ENCODE peak calls at places on chromosome 13, in seven cellular contexts. E is stomach; Q is IMR-90; A is CD8-positive, alpha-beta T cell; T is fibroblast of mammary gland; W is HFF-Myc; D is upper lobe of left lung. Z is an unnamed sample.

GRCh38 chr13:80012281-80012680 is 328.6 kb downstream of the SPRY2 start:
- DNase-seq in E (no peak), Q (no peak), A (no peak), T (peak; percentile 55), W (no peak), D (no peak), Z (no peak)

GRCh38 chr13:89239361-89240127 is 1568.4 kb downstream of the SLITRK5 start:
- DNase-seq in E (no peak), Q (no peak), A (no peak), T (no peak), W (no peak), D (no peak), Z (peak; percentile 6)

GRCh38 chr13:113806526-113806925 is 47.5 kb downstream of the TMEM255B start:
- DNase-seq in E (no peak), Q (no peak), A (no peak), T (no peak), W (no peak), D (no peak), Z (no peak)

GRCh38 chr13:49701481-49701880 is 10.2 kb upstream of the EBPL start:
- DNase-seq in E (no peak), Q (no peak), A (no peak), T (no peak), W (no peak), D (no peak), Z (no peak)

GRCh38 chr13:93309886-93310520 is 83.4 kb downstream of the GPC6 start:
- DNase-seq in E (no peak), Q (peak; percentile 51), A (no peak), T (peak; percentile 89), W (peak; percentile 26), D (no peak), Z (peak; percentile 96)

GRCh38 chr13:107865643-107866006 is 349.7 kb downstream of the LIG4 start:
- DNase-seq in E (no peak), Q (peak; percentile 50), A (no peak), T (no peak), W (no peak), D (no peak), Z (peak; percentile 51)

GRCh38 chr13:112703935-112704633 is 14.2 kb downstream of the ATP11A start:
- DNase-seq in E (no peak), Q (no peak), A (no peak), T (no peak), W (no peak), D (peak; percentile 36), Z (no peak)

GRCh38 chr13:44180876-44181536 is 192.6 kb upstream of the SERP2 start:
- DNase-seq in E (no peak), Q (no peak), A (no peak), T (no peak), W (no peak), D (no peak), Z (no peak)

GRCh38 chr13:108266316-108266936 is 3.1 kb upstream of the TNFSF13B start:
- DNase-seq in E (no peak), Q (no peak), A (no peak), T (no peak), W (no peak), D (no peak), Z (no peak)

GRCh38 chr13:93108111-93108581 is 118.5 kb upstream of the GPC6 start:
- DNase-seq in E (no peak), Q (no peak), A (no peak), T (no peak), W (no peak), D (no peak), Z (peak; percentile 19)

GRCh38 chr13:102878491-102878890 is 32.7 kb downstream of the ERCC5 start:
- DNase-seq in E (no peak), Q (peak; percentile 76), A (no peak), T (peak; percentile 56), W (no peak), D (no peak), Z (peak; percentile 70)

GRCh38 chr13:102584423-102584822 is 12.4 kb upstream of the TPP2 start:
- DNase-seq in E (no peak), Q (no peak), A (no peak), T (no peak), W (no peak), D (no peak), Z (no peak)

GRCh38 chr13:32622827-32623226 is 36.6 kb downstream of the PDS5B start:
- DNase-seq in E (no peak), Q (no peak), A (no peak), T (no peak), W (no peak), D (no peak), Z (no peak)

GRCh38 chr13:21913010-21913409 is 242.1 kb downstream of the FGF9 start:
- DNase-seq in E (no peak), Q (peak; percentile 19), A (no peak), T (no peak), W (no peak), D (peak; percentile 37), Z (no peak)

GRCh38 chr13:74128171-74128767 is 5.9 kb downstream of the KLF12 start:
- DNase-seq in E (no peak), Q (peak; percentile 64), A (no peak), T (peak; percentile 38), W (no peak), D (no peak), Z (peak; percentile 83)

GRCh38 chr13:113402471-113403254 is 38.7 kb upstream of the GRTP1 start:
- DNase-seq in E (no peak), Q (no peak), A (no peak), T (no peak), W (no peak), D (peak; percentile 59), Z (no peak)

GRCh38 chr13:32917504-32917903 is 98.7 kb upstream of the KL start:
- DNase-seq in E (no peak), Q (peak; percentile 32), A (no peak), T (peak; percentile 28), W (no peak), D (no peak), Z (no peak)

GRCh38 chr13:30576528-30576927 is 41.2 kb upstream of the USPL1 start:
- DNase-seq in E (no peak), Q (peak; percentile 59), A (peak; percentile 21), T (peak; percentile 58), W (no peak), D (no peak), Z (peak; percentile 72)

GRCh38 chr13:111668451-111668850 is 348.0 kb downstream of the TEX29 start:
- DNase-seq in E (no peak), Q (no peak), A (no peak), T (no peak), W (no peak), D (peak; percentile 66), Z (no peak)

GRCh38 chr13:77291779-77292178 is 35.1 kb downstream of the MYCBP2 start:
- DNase-seq in E (no peak), Q (no peak), A (no peak), T (peak; percentile 11), W (no peak), D (no peak), Z (no peak)

GRCh38 chr13:53788286-53788685 is 759.7 kb downstream of the OLFM4 start:
- DNase-seq in E (no peak), Q (no peak), A (no peak), T (no peak), W (no peak), D (no peak), Z (no peak)

GRCh38 chr13:104645786-104646185 is 1579.6 kb upstream of the SLC10A2 start:
- DNase-seq in E (no peak), Q (no peak), A (no peak), T (no peak), W (no peak), D (no peak), Z (no peak)

GRCh38 chr13:86737334-86737932 is 933.7 kb upstream of the SLITRK5 start:
- DNase-seq in E (no peak), Q (no peak), A (no peak), T (no peak), W (no peak), D (no peak), Z (no peak)

GRCh38 chr13:66265446-66265845 is 964.7 kb downstream of the PCDH9 start:
- DNase-seq in E (no peak), Q (peak; percentile 10), A (no peak), T (no peak), W (no peak), D (no peak), Z (peak; percentile 35)

GRCh38 chr13:56352356-56352755 is 788.4 kb upstream of the PRR20A start:
- DNase-seq in E (no peak), Q (no peak), A (no peak), T (no peak), W (no peak), D (no peak), Z (no peak)

DNA sequence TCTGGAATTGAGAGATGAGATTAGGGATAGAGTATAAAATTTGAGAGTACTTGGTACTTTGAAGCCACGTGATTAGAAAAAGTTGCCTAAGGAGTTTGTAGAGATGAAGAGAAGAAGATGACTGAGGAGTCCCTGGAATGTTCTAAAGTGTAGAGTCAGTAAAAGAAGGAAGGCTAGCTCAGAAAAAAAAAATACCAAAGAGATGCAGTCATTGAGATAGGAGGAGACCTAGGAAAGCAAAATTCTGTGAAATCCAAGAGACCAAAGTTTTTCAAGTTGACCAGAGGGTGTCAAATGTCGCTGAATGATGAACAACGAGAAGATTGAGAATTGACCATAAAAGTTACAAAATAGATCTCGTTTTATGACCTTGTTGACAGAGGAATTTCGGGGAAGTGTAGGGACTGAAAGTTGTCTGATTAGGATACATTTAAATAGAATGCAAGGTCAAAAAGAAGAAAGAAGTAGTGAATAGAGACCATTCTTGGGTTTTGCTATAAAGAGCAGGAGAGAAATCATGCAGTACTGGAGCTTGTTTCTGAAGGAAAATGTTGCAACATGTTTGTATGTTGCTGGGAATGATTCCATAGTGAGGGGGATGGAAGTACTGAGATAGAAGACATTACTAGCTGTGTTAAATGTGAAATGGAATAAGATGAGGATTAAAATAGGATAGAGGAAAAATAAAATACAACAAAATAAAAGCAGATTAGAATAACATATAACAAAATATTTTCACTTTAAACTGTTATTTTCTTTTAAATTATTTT is 30.2 kb upstream of the HTR2A start:
- DNase-seq in E (no peak), Q (peak; percentile 9), A (no peak), T (peak; percentile 57), W (no peak), D (no peak), Z (peak; percentile 52)
- TF ChIP-seq CTCF in E (no peak), Q (no peak), A (no peak), T (no peak), W (no peak), D (no peak), Z (no peak)

GRCh38 chr13:40996433-40997095 is 22.6 kb downstream of the ELF1 start:
- DNase-seq in E (no peak), Q (no peak), A (no peak), T (no peak), W (no peak), D (no peak), Z (no peak)
- H3K4me3 ChIP-seq in E (no peak overlapping the region), Q (no peak overlapping the region), A (no peak overlapping the region), T (no peak overlapping the region), W (no peak overlapping the region), D (no peak overlapping the region), Z (no peak overlapping the region)

GRCh38 chr13:45807520-45808099 is 43.9 kb downstream of the SIAH3 start:
- DNase-seq in E (peak; percentile 33), Q (peak; percentile 17), A (no peak), T (peak; percentile 60), W (no peak), D (no peak), Z (peak; percentile 66)
- TF ChIP-seq CTCF in E (peak; percentile 15), Q (peak; percentile 33), A (peak; percentile 16), T (peak; percentile 49), W (peak; percentile 33), D (no peak), Z (peak; percentile 69)

GRCh38 chr13:25372275-25373081 is 704 bp downstream of the ATP8A2 start:
- DNase-seq in E (no peak), Q (no peak), A (no peak), T (no peak), W (no peak), D (peak; percentile 78), Z (no peak)
- H3K4me3 ChIP-seq in E (peak overlapping the region; percentile 56), Q (peak overlapping the region; percentile 45), A (no peak overlapping the region), T (no peak overlapping the region), W (peak overlapping the region; percentile 21), D (peak overlapping the region; percentile 44), Z (peak overlapping the region; percentile 42)

GRCh38 chr13:27622102-27622820 is 569 bp downstream of the POLR1D start:
- DNase-seq in E (no peak), Q (peak; percentile 13), A (no peak), T (peak; percentile 14), W (no peak), D (no peak), Z (peak; percentile 26)
- TF ChIP-seq CTCF in E (no peak), Q (peak; percentile 27), A (no peak), T (peak; percentile 34), W (no peak), D (no peak), Z (peak; percentile 47)